ENCODE peak calls at places on chromosomes 5 and 9, in nine cellular contexts. A, H, Z, T, V, X, S, B and O are unnamed samples. For H3K9me3, the result is how much of the 10 kb centered on the place peaks cover.

GRCh38 chr9:128482186-128482585 is 22.3 kb upstream of the GLE1 start:
- DNase-seq in A (peak), H (no peak), Z (no peak), T (no peak), V (no peak), X (no peak), S (no peak), B (no peak), O (no peak)

GRCh38 chr9:37381094-37381741 is 41.3 kb upstream of the GRHPR start:
- DNase-seq in A (no peak), H (no peak), Z (no peak), T (no peak), V (no peak), X (no peak), S (no peak), B (no peak), O (peak)

GRCh38 chr9:124899845-124900244 is 37.9 kb downstream of the ARPC5L start:
- DNase-seq in A (no peak), H (no peak), Z (no peak), T (no peak), V (no peak), X (no peak), S (no peak), B (no peak), O (no peak)

GRCh38 chr9:35954942-35955546 is 2.9 kb downstream of the OR2S2 start:
- DNase-seq in A (no peak), H (peak), Z (no peak), T (no peak), V (peak), X (no peak), S (peak), B (peak), O (peak)

GRCh38 chr5:132812123-132812948 is 766 bp upstream of the SOWAHA start:
- DNase-seq in A (no peak), H (no peak), Z (no peak), T (no peak), V (no peak), X (no peak), S (no peak), B (no peak), O (no peak)

GRCh38 chr9:87760534-87760933 is 34.6 kb downstream of the CTSL start:
- DNase-seq in A (no peak), H (no peak), Z (no peak), T (no peak), V (no peak), X (no peak), S (no peak), B (no peak), O (no peak)

GRCh38 chr9:129272348-129273025 is 94.4 kb upstream of the IER5L start:
- DNase-seq in A (peak), H (no peak), Z (peak), T (no peak), V (no peak), X (peak), S (no peak), B (no peak), O (no peak)

GRCh38 chr9:134563397-134563796 is 78.2 kb upstream of the COL5A1 start:
- DNase-seq in A (no peak), H (no peak), Z (no peak), T (no peak), V (no peak), X (no peak), S (no peak), B (no peak), O (no peak)

GRCh38 chr5:5316333-5316732 is 106.1 kb upstream of the ICE1 start:
- DNase-seq in A (no peak), H (no peak), Z (no peak), T (no peak), V (no peak), X (no peak), S (no peak), B (no peak), O (no peak)

GRCh38 chr9:123928471-123929176 is 1.3 kb downstream of the DENND1A start:
- DNase-seq in A (no peak), H (peak), Z (no peak), T (no peak), V (peak), X (no peak), S (peak), B (no peak), O (peak)

GRCh38 chr5:43061352-43061751 is 21.2 kb upstream of the ANXA2R start:
- DNase-seq in A (no peak), H (no peak), Z (no peak), T (no peak), V (no peak), X (no peak), S (no peak), B (no peak), O (no peak)

GRCh38 chr5:91641730-91642350 is 258.7 kb upstream of the ARRDC3 start:
- DNase-seq in A (no peak), H (no peak), Z (no peak), T (no peak), V (no peak), X (no peak), S (no peak), B (no peak), O (peak)

GRCh38 chr9:34501889-34502425 is 20.8 kb downstream of the ENHO start:
- DNase-seq in A (no peak), H (no peak), Z (peak), T (no peak), V (peak), X (no peak), S (peak), B (no peak), O (no peak)

GRCh38 chr9:87530716-87531115 is 33.0 kb downstream of the DAPK1 start:
- DNase-seq in A (no peak), H (no peak), Z (no peak), T (no peak), V (no peak), X (no peak), S (no peak), B (no peak), O (no peak)

GRCh38 chr5:132334812-132335211 is 34.7 kb upstream of the SLC22A5 start:
- DNase-seq in A (no peak), H (no peak), Z (no peak), T (no peak), V (no peak), X (no peak), S (no peak), B (no peak), O (no peak)

GRCh38 chr5:96324708-96325107 is 108.3 kb downstream of the PCSK1 start:
- DNase-seq in A (no peak), H (no peak), Z (no peak), T (no peak), V (no peak), X (no peak), S (no peak), B (no peak), O (no peak)

GRCh38 chr9:120715331-120715924 is 1.2 kb upstream of the MEGF9 start:
- DNase-seq in A (peak), H (peak), Z (no peak), T (no peak), V (peak), X (peak), S (peak), B (no peak), O (no peak)

GRCh38 chr5:129747847-129748407 is at the start of gene MINAR2:
- DNase-seq in A (no peak), H (no peak), Z (no peak), T (no peak), V (no peak), X (no peak), S (no peak), B (no peak), O (no peak)

GRCh38 chr9:126052791-126053190 is 273.8 kb upstream of the MVB12B start:
- DNase-seq in A (peak), H (no peak), Z (peak), T (no peak), V (no peak), X (peak), S (no peak), B (no peak), O (no peak)

GRCh38 chr9:97769208-97769607 is 72.1 kb upstream of the XPA start:
- DNase-seq in A (no peak), H (no peak), Z (no peak), T (no peak), V (no peak), X (no peak), S (no peak), B (no peak), O (no peak)

GRCh38 chr9:131739988-131740648 is at the start of gene RAPGEF1:
- DNase-seq in A (peak), H (peak), Z (peak), T (no peak), V (peak), X (peak), S (peak), B (peak), O (peak)

GRCh38 chr5:38500861-38501260 is 55.6 kb downstream of the LIFR start:
- DNase-seq in A (no peak), H (no peak), Z (no peak), T (no peak), V (no peak), X (no peak), S (no peak), B (no peak), O (no peak)

GRCh38 chr9:4297795-4298254 is 2.0 kb downstream of the GLIS3 start:
- DNase-seq in A (peak), H (peak), Z (peak), T (no peak), V (peak), X (peak), S (peak), B (peak), O (no peak)

GRCh38 chr5:38598994-38599611 is 42.7 kb upstream of the LIFR start:
- DNase-seq in A (no peak), H (no peak), Z (no peak), T (no peak), V (no peak), X (no peak), S (no peak), B (no peak), O (no peak)

GRCh38 chr9:129208191-129209091 is 30.4 kb upstream of the IER5L start:
- DNase-seq in A (no peak), H (no peak), Z (no peak), T (no peak), V (no peak), X (no peak), S (no peak), B (peak), O (peak)

GRCh38 chr5:65483474-65484346 is 2.0 kb upstream of the ADAMTS6 start:
- DNase-seq in A (no peak), H (no peak), Z (no peak), T (no peak), V (no peak), X (no peak), S (no peak), B (no peak), O (peak)

GRCh38 chr5:136036991-136037705 is 8.4 kb downstream of the TGFBI start:
- DNase-seq in A (no peak), H (peak), Z (no peak), T (no peak), V (no peak), X (peak), S (peak), B (no peak), O (peak)

GRCh38 chr5:175444060-175444904 is at the start of gene DRD1:
- DNase-seq in A (peak), H (peak), Z (peak), T (no peak), V (no peak), X (no peak), S (no peak), B (no peak), O (peak)

GRCh38 chr5:150125334-150125733 is 30.3 kb downstream of the PDGFRB start:
- DNase-seq in A (peak), H (no peak), Z (no peak), T (no peak), V (no peak), X (no peak), S (no peak), B (no peak), O (no peak)

GRCh38 chr9:107750741-107751521 is 261.4 kb upstream of the KLF4 start:
- DNase-seq in A (peak), H (peak), Z (peak), T (no peak), V (peak), X (peak), S (peak), B (no peak), O (no peak)

GRCh38 chr5:160020969-160021368 is 12.0 kb downstream of the TTC1 start:
- DNase-seq in A (no peak), H (no peak), Z (no peak), T (no peak), V (no peak), X (no peak), S (no peak), B (no peak), O (no peak)

GRCh38 chr9:117464941-117465616 is 50.2 kb upstream of the ASTN2 start:
- DNase-seq in A (no peak), H (no peak), Z (no peak), T (no peak), V (no peak), X (no peak), S (no peak), B (no peak), O (no peak)

GRCh38 chr9:117459941-117460340 is 45.1 kb upstream of the ASTN2 start:
- DNase-seq in A (no peak), H (no peak), Z (no peak), T (no peak), V (no peak), X (no peak), S (no peak), B (no peak), O (no peak)

GRCh38 chr9:117460743-117461142 is 45.9 kb upstream of the ASTN2 start:
- DNase-seq in A (no peak), H (no peak), Z (no peak), T (no peak), V (no peak), X (no peak), S (no peak), B (no peak), O (no peak)

GRCh38 chr9:117461386-117461785 is 46.5 kb upstream of the ASTN2 start:
- DNase-seq in A (no peak), H (no peak), Z (no peak), T (no peak), V (no peak), X (no peak), S (no peak), B (no peak), O (no peak)

GRCh38 chr9:117462926-117463325 is 48.1 kb upstream of the ASTN2 start:
- DNase-seq in A (no peak), H (no peak), Z (no peak), T (no peak), V (no peak), X (no peak), S (no peak), B (no peak), O (no peak)
- H3K9me3 ChIP-seq in A (under half), H (under half), Z (under half), T (under half), V (under half), X (under half), S (under half), B (under half), O (under half)

GRCh38 chr5:141399555-141400258 is 2.0 kb downstream of the PCDHGB5 start:
- DNase-seq in A (peak), H (no peak), Z (no peak), T (no peak), V (no peak), X (no peak), S (no peak), B (no peak), O (no peak)
- H3K9me3 ChIP-seq in A (under half), H (under half), Z (half or more), T (half or more), V (half or more), X (half or more), S (half or more), B (under half), O (under half)

GRCh38 chr9:137354845-137355420 is 52.9 kb upstream of the NRARP start:
- DNase-seq in A (no peak), H (no peak), Z (no peak), T (no peak), V (no peak), X (no peak), S (no peak), B (no peak), O (no peak)

GRCh38 chr9:137359850-137360249 is 57.8 kb upstream of the NRARP start:
- DNase-seq in A (no peak), H (no peak), Z (no peak), T (no peak), V (no peak), X (no peak), S (no peak), B (no peak), O (no peak)

GRCh38 chr9:137358126-137358525 is 56.1 kb upstream of the NRARP start:
- DNase-seq in A (no peak), H (no peak), Z (no peak), T (no peak), V (no peak), X (no peak), S (no peak), B (no peak), O (no peak)

GRCh38 chr9:137355445-137356365 is 53.6 kb upstream of the NRARP start:
- DNase-seq in A (no peak), H (no peak), Z (no peak), T (no peak), V (no peak), X (no peak), S (no peak), B (no peak), O (no peak)

DNA sequence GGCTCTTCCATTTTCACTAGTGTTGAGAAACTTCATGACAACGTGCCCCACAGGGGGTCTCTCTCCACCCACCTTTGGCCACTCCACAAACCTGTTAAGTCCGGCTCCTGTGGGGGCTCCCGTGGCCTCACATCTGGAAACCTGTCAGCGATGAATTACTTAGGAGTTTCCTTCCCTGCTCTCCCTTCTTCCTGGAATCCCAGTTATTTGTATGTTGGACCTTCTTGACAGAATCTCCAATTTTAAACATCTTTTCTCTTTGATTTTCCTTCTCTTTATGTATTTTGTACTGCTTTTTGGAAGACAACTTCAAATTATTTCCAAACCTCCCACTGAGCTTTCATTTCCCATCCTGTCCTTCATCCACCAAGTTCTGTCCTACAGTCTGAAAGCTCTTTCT is 55.1 kb upstream of the NRARP start:
- DNase-seq in A (no peak), H (no peak), Z (no peak), T (no peak), V (no peak), X (no peak), S (no peak), B (no peak), O (no peak)
- H3K9me3 ChIP-seq in A (under half), H (under half), Z (under half), T (under half), V (under half), X (under half), S (under half), B (under half), O (under half)

DNA sequence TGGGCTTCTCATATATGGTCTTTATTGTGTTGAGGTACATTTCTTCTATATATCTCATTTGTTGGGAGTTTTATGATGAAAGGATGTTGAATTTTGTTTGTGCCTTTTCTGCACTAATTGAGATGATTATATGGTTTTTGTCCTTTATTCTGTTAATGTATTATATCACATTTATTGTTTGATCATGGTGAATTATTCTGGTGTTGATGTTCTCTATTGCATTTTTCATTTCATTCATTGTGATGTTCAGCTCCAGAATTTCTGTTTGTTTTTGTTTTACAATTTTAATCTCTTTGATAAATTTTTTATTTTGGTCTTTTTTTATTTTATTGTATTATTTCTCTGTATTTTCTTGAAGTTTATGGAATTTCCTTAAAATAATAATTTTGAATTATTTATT is 35.4 kb downstream of the FBXO4 start:
- DNase-seq in A (no peak), H (no peak), Z (no peak), T (no peak), V (no peak), X (no peak), S (no peak), B (no peak), O (no peak)
- H3K9me3 ChIP-seq in A (under half), H (under half), Z (under half), T (under half), V (under half), X (under half), S (under half), B (under half), O (under half)

GRCh38 chr9:90770339-90770738 is 31.3 kb upstream of the SYK start:
- DNase-seq in A (no peak), H (no peak), Z (no peak), T (no peak), V (no peak), X (no peak), S (no peak), B (no peak), O (peak)
- H3K9me3 ChIP-seq in A (under half), H (under half), Z (under half), T (under half), V (under half), X (under half), S (under half), B (under half), O (under half)

GRCh38 chr5:8961219-8961618 is 584.7 kb downstream of the SEMA5A start:
- DNase-seq in A (no peak), H (no peak), Z (no peak), T (no peak), V (no peak), X (no peak), S (no peak), B (no peak), O (no peak)

GRCh38 chr5:8956659-8957058 is 589.2 kb downstream of the SEMA5A start:
- DNase-seq in A (no peak), H (no peak), Z (no peak), T (no peak), V (no peak), X (no peak), S (no peak), B (no peak), O (no peak)

GRCh38 chr5:8961956-8962355 is 583.9 kb downstream of the SEMA5A start:
- DNase-seq in A (no peak), H (no peak), Z (no peak), T (no peak), V (no peak), X (no peak), S (no peak), B (no peak), O (no peak)

GRCh38 chr5:8954801-8955200 is 591.1 kb downstream of the SEMA5A start:
- DNase-seq in A (no peak), H (no peak), Z (no peak), T (no peak), V (no peak), X (no peak), S (no peak), B (no peak), O (no peak)

DNA sequence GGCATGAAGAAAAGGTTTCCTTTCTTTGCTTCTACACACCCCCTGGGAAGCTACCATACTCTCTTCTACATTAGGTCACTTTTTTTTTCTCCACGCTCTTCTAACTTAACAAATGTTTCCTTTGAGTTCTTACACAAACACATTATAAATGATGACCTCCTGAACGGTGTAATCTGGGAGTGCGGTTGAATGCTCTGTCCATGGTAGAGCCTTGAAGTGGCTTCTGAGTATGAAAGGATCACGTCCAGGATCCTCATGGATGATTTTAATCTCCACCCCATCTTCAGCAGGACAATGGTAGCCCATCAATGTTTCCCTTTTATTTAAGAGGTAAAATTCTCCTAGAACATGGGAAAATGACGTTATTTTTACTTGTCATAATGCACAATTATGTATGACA is 587.3 kb downstream of the SEMA5A start:
- DNase-seq in A (no peak), H (no peak), Z (no peak), T (no peak), V (no peak), X (no peak), S (no peak), B (no peak), O (no peak)
- H3K9me3 ChIP-seq in A (under half), H (under half), Z (under half), T (under half), V (under half), X (under half), S (under half), B (under half), O (under half)

GRCh38 chr5:179033004-179033580 is 9.5 kb downstream of the ZNF879 start:
- DNase-seq in A (no peak), H (no peak), Z (no peak), T (no peak), V (no peak), X (no peak), S (no peak), B (no peak), O (no peak)
- H3K9me3 ChIP-seq in A (under half), H (under half), Z (half or more), T (half or more), V (half or more), X (half or more), S (half or more), B (half or more), O (under half)